ENCODE peak calls at places on chromosomes 7 and 10, in six cellular contexts. D is T-helper 2 cell; E is RCC 7860; L is activated CD8-positive, alpha-beta memory T cell treated with anti-CD3 and anti-CD28 coated beads for 24 hours; K is K562; G is activated CD4-positive, CD25-positive, alpha-beta regulatory T cell. H is an unnamed sample.
A peak's percentile ranks its signal among the peaks of the same experiment; 100 is the strongest.

GRCh38 chr10:63516207-63516606 is 5.0 kb upstream of the REEP3 start:
- DNase-seq in K (no peak), E (no peak), D (no peak), L (no peak), G (no peak), H (no peak)

GRCh38 chr7:44891372-44891771 is 6.0 kb upstream of the PURB start:
- DNase-seq in E (no peak), K (no peak), D (no peak), L (peak; percentile 74), G (no peak), H (no peak)

GRCh38 chr7:155593455-155594162 is 47.2 kb upstream of the CNPY1 start:
- DNase-seq in D (no peak), K (no peak), G (no peak), E (no peak), L (no peak), H (no peak)

GRCh38 chr10:32846974-32847373 is 111.1 kb downstream of the ITGB1 start:
- DNase-seq in D (no peak), K (no peak), G (no peak), E (no peak), L (no peak), H (no peak)

GRCh38 chr7:142592664-142593063 is 156.6 kb upstream of the PRSS1 start:
- DNase-seq in K (no peak), L (no peak), D (no peak), E (no peak), G (no peak), H (no peak)

GRCh38 chr10:125201108-125201524 is 40.8 kb upstream of the CTBP2 start:
- DNase-seq in K (no peak), G (no peak), D (no peak), L (peak; percentile 28), E (peak; percentile 74), H (no peak)

GRCh38 chr10:77328272-77328816 is 309.3 kb downstream of the KCNMA1 start:
- DNase-seq in K (peak; percentile 32), L (no peak), G (no peak), E (no peak), D (no peak), H (peak; percentile 32)

GRCh38 chr7:70836946-70837345 is 295.0 kb upstream of the GALNT17 start:
- DNase-seq in G (no peak), L (no peak), D (no peak), E (no peak), K (no peak), H (no peak)

GRCh38 chr10:101772895-101773761 is 2.8 kb downstream of the FGF8 start:
- DNase-seq in L (no peak), K (no peak), G (no peak), E (no peak), D (no peak), H (no peak)

GRCh38 chr7:124701955-124702354 is 63.6 kb downstream of the GPR37 start:
- DNase-seq in L (no peak), K (no peak), G (no peak), E (no peak), D (no peak), H (peak; percentile 12)

GRCh38 chr7:84193787-84194186 is 802 bp downstream of the SEMA3A start:
- DNase-seq in G (no peak), D (no peak), L (no peak), K (no peak), E (no peak), H (no peak)

GRCh38 chr10:6512182-6512581 is 67.9 kb downstream of the PRKCQ start:
- DNase-seq in K (no peak), L (no peak), G (no peak), D (no peak), E (no peak), H (no peak)

GRCh38 chr7:23468721-23469149 is 1.6 kb downstream of the IGF2BP3 start:
- DNase-seq in E (no peak), K (peak; percentile 32), D (no peak), G (no peak), L (peak; percentile 70), H (no peak)

GRCh38 chr10:71094712-71095390 is 117.5 kb upstream of the UNC5B start:
- DNase-seq in E (peak; percentile 21), G (no peak), D (no peak), L (no peak), K (peak; percentile 8), H (no peak)

GRCh38 chr7:52962402-52962801 is 73.0 kb upstream of the POM121L12 start:
- DNase-seq in K (no peak), E (no peak), D (no peak), L (no peak), G (no peak), H (no peak)

GRCh38 chr10:91090761-91091529 is 129.5 kb upstream of the PCGF5 start:
- DNase-seq in G (no peak), K (no peak), E (no peak), D (no peak), L (no peak), H (no peak)

GRCh38 chr7:1505731-1506550 is 1.8 kb upstream of the INTS1 start:
- DNase-seq in L (no peak), K (no peak), E (no peak), G (no peak), D (no peak), H (no peak)

GRCh38 chr7:55065511-55066229 is 46.9 kb downstream of the EGFR start:
- DNase-seq in E (peak; percentile 98), L (no peak), D (no peak), G (no peak), K (no peak), H (no peak)

GRCh38 chr7:35831208-35831607 is 30.4 kb downstream of the SEPTIN7 start:
- DNase-seq in K (no peak), L (no peak), E (no peak), D (no peak), G (no peak), H (no peak)

H was measured in HEK293T.